ENCODE peak calls at places on chromosomes 4 and X, in five cellular contexts. T, B, L, D and X are unnamed samples.

GRCh38 chrX:8848921-8849320 is 47.7 kb upstream of the FAM9A start:
- DNase-seq in T (no peak), B (no peak), L (no peak), D (no peak), X (no peak)

GRCh38 chr4:118954246-118954645 is 65.6 kb downstream of the SYNPO2 start:
- DNase-seq in T (no peak), B (no peak), L (no peak), D (no peak), X (no peak)

GRCh38 chr4:69742596-69742995 is 17.8 kb downstream of the SULT1B1 start:
- DNase-seq in T (no peak), B (no peak), L (no peak), D (no peak), X (no peak)

GRCh38 chr4:119536572-119537528 is 91.8 kb downstream of the PDE5A start:
- DNase-seq in T (no peak), B (no peak), L (no peak), D (no peak), X (no peak)

GRCh38 chr4:150540959-150541360 is 41.0 kb upstream of the MAB21L2 start:
- DNase-seq in T (no peak), B (no peak), L (no peak), D (no peak), X (no peak)

GRCh38 chr4:169626328-169627282 is 6.2 kb downstream of the CLCN3 start:
- DNase-seq in T (no peak), B (no peak), L (no peak), D (no peak), X (no peak)

GRCh38 chr4:118224239-118224829 is 128.5 kb downstream of the PRSS12 start:
- DNase-seq in T (no peak), B (no peak), L (peak; percentile 24), D (no peak), X (no peak)

GRCh38 chrX:35115205-35115604 is 172.6 kb downstream of the FAM47B start:
- DNase-seq in T (no peak), B (no peak), L (no peak), D (no peak), X (no peak)

GRCh38 chr4:40778090-40778489 is 28.3 kb downstream of the NSUN7 start:
- DNase-seq in T (no peak), B (no peak), L (no peak), D (no peak), X (no peak)

GRCh38 chr4:17111436-17111835 is 213.0 kb upstream of the LDB2 start:
- DNase-seq in T (no peak), B (no peak), L (no peak), D (no peak), X (no peak)

GRCh38 chr4:40957281-40957680 is 207.5 kb downstream of the NSUN7 start:
- DNase-seq in T (no peak), B (no peak), L (no peak), D (no peak), X (no peak)

GRCh38 chrX:132271330-132271729 is 52.1 kb upstream of the RAP2C start:
- DNase-seq in T (no peak), B (no peak), L (no peak), D (no peak), X (no peak)

GRCh38 chrX:132270021-132270420 is 50.8 kb upstream of the RAP2C start:
- DNase-seq in T (no peak), B (no peak), L (no peak), D (no peak), X (no peak)

GRCh38 chrX:132267392-132267791 is 48.1 kb upstream of the RAP2C start:
- DNase-seq in T (no peak), B (no peak), L (no peak), D (no peak), X (no peak)

GRCh38 chrX:132272826-132273225 is 53.6 kb upstream of the RAP2C start:
- DNase-seq in T (no peak), B (no peak), L (no peak), D (no peak), X (no peak)

GRCh38 chrX:132270699-132271098 is 51.5 kb upstream of the RAP2C start:
- DNase-seq in T (no peak), B (no peak), L (no peak), D (no peak), X (no peak)
- TF ChIP-seq CTCF in T (no peak), B (no peak), L (no peak), D (no peak), X (no peak)

GRCh38 chrX:138756234-138756633 is 44.7 kb upstream of the FGF13 start:
- DNase-seq in T (peak; percentile 63), B (peak; percentile 37), L (no peak), D (peak; percentile 21), X (no peak)
- TF ChIP-seq CTCF in T (peak; percentile 26), B (no peak), L (no peak), D (no peak), X (no peak)

GRCh38 chr4:98506462-98507132 is 151.8 kb downstream of the TSPAN5 start:
- DNase-seq in T (no peak), B (no peak), L (no peak), D (no peak), X (no peak)
- TF ChIP-seq CTCF in T (peak; percentile 38), B (no peak), L (peak; percentile 32), D (no peak), X (no peak)

GRCh38 chrX:152869972-152870371 is 27.9 kb upstream of the ZNF185 start:
- DNase-seq in T (no peak), B (no peak), L (no peak), D (no peak), X (no peak)
- TF ChIP-seq CTCF in T (no peak), B (no peak), L (no peak), D (no peak), X (no peak)